ENCODE peak calls at places on chromosomes 11 and 22, in five cellular contexts. T is H1, S is SK-N-SH, K is HL-60, M is K562. W is an unnamed sample.

GRCh38 chr11:77411717-77412441 is 62.0 kb downstream of the PAK1 start:
- DNase-seq in K (peak), S (no peak), T (peak), M (peak), W (no peak)

GRCh38 chr11:73296501-73297230 is 11.4 kb upstream of the ARHGEF17 start:
- DNase-seq in K (no peak), M (no peak), S (no peak), T (no peak), W (no peak)

GRCh38 chr11:29051935-29052334 is 943.7 kb downstream of the METTL15 start:
- DNase-seq in K (no peak), M (no peak), T (no peak), S (no peak), W (no peak)

GRCh38 chr22:46087816-46088277 is 62.5 kb upstream of the PPARA start:
- DNase-seq in K (no peak), T (no peak), S (peak), M (peak), W (no peak)

GRCh38 chr11:92226331-92227232 is 2.0 kb downstream of the FAT3 start:
- DNase-seq in M (no peak), K (no peak), S (peak), T (no peak), W (no peak)

GRCh38 chr11:10395196-10395897 is 59.7 kb upstream of the AMPD3 start:
- DNase-seq in S (no peak), M (no peak), T (no peak), K (no peak), W (no peak)

GRCh38 chr22:36399473-36399780 is 11.7 kb upstream of the MYH9 start:
- DNase-seq in T (no peak), M (peak), K (no peak), S (no peak), W (no peak)

GRCh38 chr11:11534981-11535380 is 86.8 kb downstream of the GALNT18 start:
- DNase-seq in M (no peak), S (no peak), T (no peak), K (no peak), W (no peak)

GRCh38 chr11:25197515-25197914 is 700.7 kb downstream of the LUZP2 start:
- DNase-seq in K (no peak), M (no peak), T (no peak), S (no peak), W (no peak)

GRCh38 chr11:62574363-62575057 is 819 bp upstream of the EEF1G start:
- DNase-seq in S (peak), M (peak), K (no peak), T (no peak), W (no peak)

GRCh38 chr22:30005213-30005857 is 74.9 kb upstream of the HORMAD2 start:
- DNase-seq in S (peak), K (peak), T (peak), M (peak), W (peak)

GRCh38 chr11:70126494-70126893 is 48.4 kb downstream of the ANO1 start:
- DNase-seq in M (no peak), S (no peak), K (no peak), T (no peak), W (no peak)

GRCh38 chr22:45224331-45224730 is 16.4 kb downstream of the KIAA0930 start:
- DNase-seq in M (no peak), K (no peak), S (no peak), T (no peak), W (no peak)

GRCh38 chr11:61891331-61892084 is at the start of gene FADS3:
- DNase-seq in K (peak), S (peak), M (peak), T (peak), W (peak)

GRCh38 chr11:71467164-71467563 is 14.2 kb downstream of the NADSYN1 start:
- DNase-seq in T (no peak), M (no peak), K (no peak), S (no peak), W (no peak)

GRCh38 chr11:110076388-110076965 is 16.7 kb upstream of the ZC3H12C start:
- DNase-seq in S (no peak), M (peak), K (no peak), T (no peak), W (no peak)

GRCh38 chr11:120151536-120151935 is 13.6 kb upstream of the TRIM29 start:
- DNase-seq in S (no peak), T (no peak), K (no peak), M (no peak), W (no peak)

GRCh38 chr11:120001161-120002135 is 136.5 kb downstream of the TRIM29 start:
- DNase-seq in T (no peak), K (no peak), S (peak), M (no peak), W (no peak)

GRCh38 chr11:72741429-72741833 is 10.8 kb downstream of the ARAP1 start:
- DNase-seq in T (no peak), S (peak), M (peak), K (peak), W (peak)

GRCh38 chr11:11743216-11743615 is 98.6 kb upstream of the USP47 start:
- DNase-seq in K (no peak), T (no peak), M (no peak), S (no peak), W (no peak)

GRCh38 chr11:131982154-131982553 is 611.7 kb downstream of the NTM start:
- DNase-seq in T (peak), S (no peak), M (no peak), K (no peak), W (no peak)

GRCh38 chr22:34306361-34306760 is 386.1 kb upstream of the LARGE1 start:
- DNase-seq in M (no peak), T (no peak), S (no peak), K (no peak), W (no peak)

GRCh38 chr11:67248653-67249052 is 17.6 kb upstream of the GRK2 start:
- DNase-seq in K (no peak), T (no peak), M (no peak), S (no peak), W (peak)

GRCh38 chr22:26916236-26916635 is 258.8 kb downstream of the MIAT start:
- DNase-seq in S (no peak), T (no peak), K (no peak), M (no peak), W (no peak)

GRCh38 chr22:26918236-26918635 is 260.8 kb downstream of the MIAT start:
- DNase-seq in T (no peak), S (no peak), M (no peak), K (no peak), W (no peak)

GRCh38 chr22:26923498-26923897 is 266.1 kb downstream of the MIAT start:
- DNase-seq in M (no peak), K (no peak), T (no peak), S (no peak), W (no peak)

GRCh38 chr22:26922804-26923203 is 265.4 kb downstream of the MIAT start:
- DNase-seq in M (peak), K (no peak), S (no peak), T (no peak), W (no peak)

DNA sequence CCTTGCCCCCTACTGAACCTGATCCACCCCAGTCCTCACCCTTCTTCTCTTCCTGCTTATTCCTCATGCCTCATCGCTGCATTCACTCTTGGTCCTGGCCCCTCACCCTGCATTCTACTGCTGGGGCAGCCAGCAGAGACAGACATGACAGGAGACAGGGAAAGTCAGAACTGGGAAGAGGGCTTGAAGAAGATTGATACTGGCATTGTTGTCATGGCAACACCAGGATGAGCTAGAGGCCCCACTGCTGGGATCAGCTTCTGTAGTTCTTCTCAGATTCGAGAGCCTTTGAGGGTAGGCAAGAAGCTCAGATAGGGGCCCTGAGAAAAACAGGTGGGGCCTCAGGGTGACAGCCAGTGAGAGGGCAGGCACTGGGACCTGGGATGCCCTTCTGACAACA is 264.3 kb downstream of the MIAT start:
- DNase-seq in T (no peak), K (no peak), S (no peak), M (no peak), W (no peak)
- TF ChIP-seq GABPA in T (no peak), K (no peak), S (no peak), M (no peak), W (no peak)

GRCh38 chr11:84036664-84037194 is 750.6 kb upstream of the CCDC90B start:
- DNase-seq in T (no peak), S (no peak), M (no peak), K (no peak), W (no peak)
- TF ChIP-seq GABPA in T (no peak), S (no peak), M (no peak), K (no peak), W (no peak)

DNA sequence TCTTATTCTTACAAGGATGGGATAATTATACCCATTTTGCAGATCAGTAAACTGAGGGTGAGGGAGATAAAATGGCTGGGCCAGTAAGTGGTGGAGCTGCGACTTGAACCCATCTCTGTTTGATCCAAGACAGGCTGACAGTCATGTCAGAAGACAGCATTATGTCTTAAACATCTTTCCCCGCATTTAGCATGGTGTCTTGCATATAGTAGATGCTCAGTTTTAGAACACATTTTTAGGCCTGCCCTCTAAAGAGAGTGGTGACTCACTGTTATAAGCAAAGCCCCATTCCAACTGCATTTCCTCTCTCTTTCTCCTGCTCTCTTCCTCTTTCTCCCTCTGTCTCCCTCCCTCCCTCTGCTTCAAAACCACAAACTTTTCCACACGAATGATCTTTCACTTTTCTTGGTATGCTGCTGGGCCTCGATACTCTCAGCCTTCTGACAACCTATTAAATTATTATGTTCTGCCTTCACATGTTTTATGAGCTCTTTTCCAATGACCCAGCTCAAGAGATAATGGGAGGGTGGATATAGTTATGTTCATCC is 25.2 kb downstream of the CWC15 start:
- DNase-seq in T (no peak), S (no peak), K (no peak), M (no peak), W (no peak)
- TF ChIP-seq GABPA in T (no peak), S (no peak), K (no peak), M (peak), W (no peak)

GRCh38 chr11:9075441-9076000 is 15.9 kb downstream of the SCUBE2 start:
- DNase-seq in T (no peak), K (no peak), S (peak), M (no peak), W (no peak)

GRCh38 chr11:9071694-9072093 is 19.7 kb downstream of the SCUBE2 start:
- DNase-seq in T (no peak), S (no peak), M (no peak), K (no peak), W (no peak)

GRCh38 chr11:9074338-9075029 is 16.9 kb downstream of the SCUBE2 start:
- DNase-seq in T (no peak), M (no peak), S (no peak), K (no peak), W (no peak)

GRCh38 chr11:9072790-9073189 is 18.6 kb downstream of the SCUBE2 start:
- DNase-seq in S (peak), K (no peak), T (no peak), M (no peak), W (no peak)

GRCh38 chr11:9073826-9074225 is 17.6 kb downstream of the SCUBE2 start:
- DNase-seq in S (no peak), T (no peak), K (no peak), M (no peak), W (no peak)
- TF ChIP-seq GABPA in S (no peak), T (no peak), K (no peak), M (no peak), W (no peak)

W was measured in HepG2.